ENCODE peak calls at places on chromosomes 2 and 18, in eight cellular contexts. B is effector memory CD4-positive, alpha-beta T cell; N is neural progenitor cell; X is colonic mucosa; R is HCT116; M is mammary epithelial cell; E is H9; D is adrenal gland. Q is an unnamed sample. For H3K27me3, the result is how much of the 10 kb centered on the place peaks cover.

GRCh38 chr2:189866296-189866695 is 82.0 kb downstream of the PMS1 start:
- DNase-seq in B (no peak), N (no peak), X (no peak), R (no peak), M (no peak), E (no peak), D (no peak), Q (no peak)

GRCh38 chr18:14978962-14979535 is 231.1 kb downstream of the ANKRD30B start:
- DNase-seq in B (no peak), N (no peak), X (peak), R (no peak), M (no peak), E (no peak), D (no peak), Q (no peak)

GRCh38 chr18:61308795-61309393 is 24.3 kb upstream of the CDH20 start:
- DNase-seq in B (no peak), N (peak), X (no peak), R (no peak), M (no peak), E (no peak), D (no peak), Q (no peak)

GRCh38 chr2:128493880-128494279 is 175.2 kb upstream of the HS6ST1 start:
- DNase-seq in B (no peak), N (no peak), X (no peak), R (no peak), M (no peak), E (peak), D (no peak), Q (no peak)

GRCh38 chr18:3380384-3380961 is 69.5 kb upstream of the TGIF1 start:
- DNase-seq in B (no peak), N (no peak), X (no peak), R (peak), M (peak), E (no peak), D (no peak), Q (peak)

GRCh38 chr2:1675633-1676032 is 68.7 kb downstream of the PXDN start:
- DNase-seq in B (no peak), N (peak), X (no peak), R (peak), M (peak), E (no peak), D (no peak), Q (peak)

GRCh38 chr2:20179755-20180594 is 45.0 kb downstream of the SDC1 start:
- DNase-seq in B (no peak), N (peak), X (peak), R (no peak), M (peak), E (peak), D (no peak), Q (peak)

GRCh38 chr2:238513346-238513745 is 86.6 kb downstream of the ASB1 start:
- DNase-seq in B (no peak), N (peak), X (peak), R (peak), M (peak), E (peak), D (peak), Q (peak)

GRCh38 chr2:212974692-212975091 is 176.7 kb downstream of the IKZF2 start:
- DNase-seq in B (no peak), N (no peak), X (no peak), R (no peak), M (peak), E (no peak), D (no peak), Q (peak)

GRCh38 chr2:105510761-105511669 is 112.2 kb upstream of the FHL2 start:
- DNase-seq in B (no peak), N (no peak), X (no peak), R (peak), M (peak), E (no peak), D (no peak), Q (peak)

GRCh38 chr2:9737053-9737875 is 106.0 kb upstream of the TAF1B start:
- DNase-seq in B (no peak), N (no peak), X (no peak), R (no peak), M (no peak), E (no peak), D (no peak), Q (no peak)

GRCh38 chr2:204705243-204705971 is 160.1 kb downstream of the PARD3B start:
- DNase-seq in B (no peak), N (no peak), X (no peak), R (no peak), M (peak), E (no peak), D (no peak), Q (no peak)

GRCh38 chr2:45746888-45747287 is 95.4 kb downstream of the PRKCE start:
- DNase-seq in B (no peak), N (no peak), X (no peak), R (no peak), M (no peak), E (no peak), D (no peak), Q (no peak)

GRCh38 chr18:5370332-5370731 is 74.8 kb upstream of the ZBTB14 start:
- DNase-seq in B (no peak), N (peak), X (no peak), R (no peak), M (no peak), E (no peak), D (no peak), Q (no peak)

GRCh38 chr18:51149605-51150429 is 47.7 kb downstream of the MEX3C start:
- DNase-seq in B (no peak), N (no peak), X (no peak), R (no peak), M (peak), E (no peak), D (no peak), Q (no peak)

GRCh38 chr18:37385846-37386435 is 179.7 kb downstream of the CELF4 start:
- DNase-seq in B (no peak), N (peak), X (no peak), R (peak), M (peak), E (no peak), D (no peak), Q (no peak)

GRCh38 chr18:78830826-78831225 is 148.8 kb upstream of the SALL3 start:
- DNase-seq in B (no peak), N (no peak), X (no peak), R (no peak), M (no peak), E (no peak), D (no peak), Q (no peak)

GRCh38 chr18:78831603-78832002 is 148.0 kb upstream of the SALL3 start:
- DNase-seq in B (no peak), N (no peak), X (no peak), R (no peak), M (no peak), E (peak), D (no peak), Q (no peak)

GRCh38 chr18:78828131-78828530 is 151.5 kb upstream of the SALL3 start:
- DNase-seq in B (no peak), N (peak), X (no peak), R (no peak), M (no peak), E (no peak), D (no peak), Q (no peak)

GRCh38 chr18:78827141-78827540 is 152.5 kb upstream of the SALL3 start:
- DNase-seq in B (no peak), N (no peak), X (no peak), R (no peak), M (no peak), E (no peak), D (no peak), Q (no peak)

GRCh38 chr18:78830161-78830560 is 149.5 kb upstream of the SALL3 start:
- DNase-seq in B (no peak), N (no peak), X (no peak), R (no peak), M (no peak), E (no peak), D (no peak), Q (no peak)
- H3K27me3 ChIP-seq in B (under half), N (under half), X (under half), R (under half), M (under half), E (under half), D (under half), Q (half or more)

GRCh38 chr18:55088000-55088401 is 128.7 kb upstream of the CCDC68 start:
- DNase-seq in B (no peak), N (no peak), X (no peak), R (no peak), M (peak), E (no peak), D (no peak), Q (peak)
- H3K27me3 ChIP-seq in B (under half), N (under half), X (under half), R (under half), M (under half), E (under half), D (under half), Q (under half)

DNA sequence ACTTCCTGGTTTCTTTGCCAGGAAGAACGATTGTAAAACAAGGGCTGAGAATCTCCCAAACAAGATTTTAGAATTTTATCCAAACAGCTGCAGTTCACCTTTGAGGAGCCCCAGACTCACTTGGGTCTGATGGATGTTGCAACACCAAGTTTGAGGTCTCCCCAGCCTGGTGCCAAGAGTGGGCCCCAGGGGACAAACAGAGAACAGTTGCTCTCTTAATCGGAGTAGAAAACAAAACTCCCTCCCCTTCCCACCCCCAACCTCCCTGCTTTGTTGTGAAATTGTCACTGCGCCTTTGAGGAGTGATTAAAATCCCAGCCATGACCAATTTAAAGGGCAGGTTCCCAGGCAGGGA is 141.1 kb downstream of the BCL2 start:
- DNase-seq in B (no peak), N (peak), X (peak), R (no peak), M (no peak), E (no peak), D (no peak), Q (no peak)
- H3K27me3 ChIP-seq in B (under half), N (under half), X (under half), R (under half), M (under half), E (under half), D (under half), Q (under half)

DNA sequence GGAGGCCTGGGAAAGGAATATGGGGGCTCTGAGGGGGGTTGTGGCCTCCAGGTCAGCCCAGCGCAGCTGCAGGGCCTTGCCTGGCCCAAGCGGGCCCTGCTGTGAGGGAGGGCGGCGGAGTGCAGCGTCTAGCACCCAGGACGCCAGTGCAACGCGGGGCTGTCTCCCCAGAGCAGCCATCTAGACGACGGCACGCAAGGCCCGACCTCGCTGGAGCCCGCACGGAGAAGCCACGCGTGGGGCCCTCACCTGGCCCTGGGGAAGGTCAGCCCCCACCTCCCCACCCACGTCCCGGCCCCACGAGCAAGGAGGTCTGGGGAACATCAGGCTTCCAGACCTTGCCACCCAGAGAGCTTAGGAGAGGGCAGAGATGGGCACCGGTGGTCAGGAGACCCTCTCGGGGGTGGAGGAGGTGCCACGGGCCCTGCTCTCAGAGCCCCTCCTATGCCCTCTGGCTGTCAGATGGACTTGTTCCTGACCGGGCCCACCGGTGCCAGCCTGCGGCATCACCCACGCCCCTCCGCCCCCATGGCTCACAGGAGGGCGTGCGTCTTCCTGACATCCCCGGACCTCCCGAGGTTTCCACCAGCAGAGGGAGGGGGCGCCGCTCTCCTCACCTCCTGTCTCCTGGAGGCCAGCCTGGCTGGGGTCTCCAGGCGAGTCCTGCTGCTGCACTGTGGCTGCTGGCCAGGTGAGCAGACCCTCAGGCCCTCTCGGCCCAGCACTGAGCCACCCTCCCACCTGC is 17.0 kb downstream of the GPR35 start:
- DNase-seq in B (no peak), N (no peak), X (no peak), R (no peak), M (no peak), E (no peak), D (no peak), Q (no peak)
- H3K27me3 ChIP-seq in B (under half), N (under half), X (under half), R (under half), M (under half), E (under half), D (under half), Q (half or more)

DNA sequence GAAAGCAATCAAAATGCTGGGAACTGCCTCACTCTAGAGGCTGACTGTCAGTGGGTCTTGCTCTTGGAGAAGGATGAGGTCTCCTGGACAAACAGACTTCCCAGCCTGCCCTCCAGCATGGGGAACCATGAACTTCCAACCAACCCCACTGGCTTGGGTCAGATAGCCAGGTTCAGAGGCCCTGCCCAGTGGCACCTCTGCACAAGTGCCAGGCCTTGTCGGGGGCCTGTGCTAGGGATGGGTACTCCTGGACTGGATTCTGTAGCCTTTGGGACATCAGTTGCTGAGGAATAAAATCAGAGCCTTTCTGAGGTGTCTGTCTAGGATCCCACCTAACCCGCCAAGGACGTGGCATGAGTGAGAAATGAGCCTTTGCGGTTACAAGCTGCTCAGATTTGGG is 76.8 kb downstream of the INHBB start:
- DNase-seq in B (no peak), N (no peak), X (no peak), R (no peak), M (no peak), E (no peak), D (peak), Q (no peak)
- H3K27me3 ChIP-seq in B (under half), N (half or more), X (under half), R (under half), M (under half), E (under half), D (under half), Q (under half)

GRCh38 chr2:47566207-47566858 is 163.4 kb downstream of the MSH2 start:
- DNase-seq in B (no peak), N (no peak), X (no peak), R (no peak), M (no peak), E (no peak), D (no peak), Q (no peak)

GRCh38 chr2:47562548-47562947 is 159.6 kb downstream of the MSH2 start:
- DNase-seq in B (no peak), N (no peak), X (no peak), R (no peak), M (no peak), E (no peak), D (no peak), Q (no peak)

GRCh38 chr2:47561371-47561770 is 158.4 kb downstream of the MSH2 start:
- DNase-seq in B (no peak), N (no peak), X (no peak), R (no peak), M (no peak), E (no peak), D (no peak), Q (no peak)

GRCh38 chr2:47561906-47562305 is 158.9 kb downstream of the MSH2 start:
- DNase-seq in B (no peak), N (no peak), X (no peak), R (no peak), M (peak), E (no peak), D (no peak), Q (no peak)

GRCh38 chr2:47564129-47564528 is 161.2 kb downstream of the MSH2 start:
- DNase-seq in B (no peak), N (no peak), X (no peak), R (no peak), M (no peak), E (no peak), D (no peak), Q (no peak)
- H3K27me3 ChIP-seq in B (under half), N (under half), X (under half), R (under half), M (under half), E (under half), D (under half), Q (under half)

GRCh38 chr18:75213610-75214009 is 3.0 kb downstream of the TSHZ1 start:
- DNase-seq in B (no peak), N (no peak), X (no peak), R (no peak), M (no peak), E (no peak), D (no peak), Q (no peak)

GRCh38 chr18:75211721-75212625 is 1.4 kb downstream of the TSHZ1 start:
- DNase-seq in B (no peak), N (peak), X (peak), R (no peak), M (peak), E (peak), D (peak), Q (no peak)

GRCh38 chr18:75210274-75211001 is at the start of gene TSHZ1:
- DNase-seq in B (peak), N (peak), X (peak), R (peak), M (peak), E (peak), D (peak), Q (peak)

GRCh38 chr18:75211002-75211621 is 515 bp downstream of the TSHZ1 start:
- DNase-seq in B (no peak), N (peak), X (peak), R (no peak), M (peak), E (no peak), D (no peak), Q (no peak)

GRCh38 chr18:75212626-75213110 is 2.1 kb downstream of the TSHZ1 start:
- DNase-seq in B (no peak), N (no peak), X (peak), R (no peak), M (no peak), E (no peak), D (no peak), Q (no peak)
- H3K27me3 ChIP-seq in B (under half), N (half or more), X (under half), R (under half), M (under half), E (under half), D (under half), Q (under half)

DNA sequence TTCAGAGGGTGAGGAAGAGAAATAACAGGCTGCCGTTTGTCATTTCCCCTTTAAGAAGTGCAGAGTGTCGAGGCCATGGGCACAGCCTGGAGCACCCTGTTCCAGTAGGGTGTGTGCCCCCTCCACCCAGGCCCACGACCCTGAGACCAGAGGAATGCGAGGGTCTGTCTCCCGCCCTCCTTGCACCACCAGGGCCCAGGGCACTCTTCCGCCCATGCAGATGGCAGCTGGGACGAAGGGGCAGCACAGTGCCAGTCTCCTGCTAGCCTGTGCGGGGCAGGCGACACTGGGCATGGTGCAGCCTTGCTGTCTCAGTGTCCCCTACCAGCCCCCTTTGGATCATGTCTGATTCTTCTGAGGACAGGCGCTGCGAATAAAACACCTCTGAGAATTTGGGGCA is 15.8 kb upstream of the PDIA6 start:
- DNase-seq in B (no peak), N (no peak), X (no peak), R (no peak), M (no peak), E (no peak), D (no peak), Q (no peak)
- H3K27me3 ChIP-seq in B (under half), N (under half), X (under half), R (under half), M (under half), E (under half), D (under half), Q (half or more)

GRCh38 chr2:70897203-70897976 is 38.3 kb upstream of the ATP6V1B1 start:
- DNase-seq in B (no peak), N (no peak), X (no peak), R (no peak), M (no peak), E (no peak), D (no peak), Q (no peak)
- H3K27me3 ChIP-seq in B (half or more), N (half or more), X (half or more), R (under half), M (half or more), E (half or more), D (half or more), Q (half or more)